ENCODE peak calls at places on chromosomes 1 and 21, in ten cellular contexts. P is CD8-positive, alpha-beta T cell; N is HFFc6; Q is endodermal cell; M is coronary artery; E is lung; A is stomach; F is osteocyte; X is left lung; Z is BE2C. R is an unnamed sample.

GRCh38 chr1:66980745-66981367 is 56.1 kb downstream of the MIER1 start:
- DNase-seq in A (no peak), N (no peak), P (no peak), X (no peak), M (no peak), Z (no peak), F (no peak), Q (no peak), E (no peak), R (no peak)

GRCh38 chr21:42565886-42566523 is 52.4 kb downstream of the SLC37A1 start:
- DNase-seq in X (peak; percentile 34), A (peak; percentile 21), Q (no peak), Z (no peak), F (no peak), E (no peak), M (peak; percentile 62), N (no peak), P (no peak), R (no peak)

GRCh38 chr21:33411949-33412430 is 8.8 kb downstream of the IFNGR2 start:
- DNase-seq in X (no peak), N (no peak), Q (no peak), Z (no peak), M (no peak), P (no peak), E (no peak), A (peak; percentile 56), F (no peak), R (no peak)

GRCh38 chr1:154955039-154955717 is 721 bp downstream of the PBXIP1 start:
- DNase-seq in N (peak; percentile 86), M (peak; percentile 85), E (no peak), Q (peak; percentile 81), F (no peak), P (peak; percentile 83), A (peak; percentile 63), X (no peak), Z (peak; percentile 57), R (no peak)

GRCh38 chr1:222454782-222455181 is 93.1 kb downstream of the HHIPL2 start:
- DNase-seq in X (no peak), Q (peak; percentile 61), Z (peak; percentile 37), P (peak; percentile 1), N (peak; percentile 61), E (no peak), F (no peak), M (no peak), A (no peak), R (no peak)

GRCh38 chr1:106879538-106879937 is 176.9 kb upstream of the PRMT6 start:
- DNase-seq in A (peak; percentile 86), Q (no peak), P (no peak), Z (peak; percentile 37), X (peak; percentile 79), E (peak; percentile 51), M (no peak), F (no peak), N (no peak), R (no peak)

GRCh38 chr1:155893389-155894142 is 17.6 kb downstream of the RIT1 start:
- DNase-seq in Q (no peak), P (no peak), F (no peak), M (no peak), A (no peak), X (no peak), E (no peak), N (peak; percentile 92), Z (no peak), R (no peak)

GRCh38 chr1:222814536-222815366 is at the start of gene DISP1:
- DNase-seq in Z (peak; percentile 82), X (peak; percentile 82), F (peak; percentile 89), A (peak; percentile 89), E (peak; percentile 80), P (peak; percentile 59), M (peak; percentile 90), Q (peak; percentile 91), N (peak; percentile 71), R (peak; percentile 60)

GRCh38 chr1:211925016-211925415 is 94.5 kb upstream of the LPGAT1 start:
- DNase-seq in A (peak; percentile 36), Q (peak; percentile 68), Z (no peak), X (no peak), F (no peak), M (no peak), E (no peak), P (no peak), N (no peak), R (no peak)

GRCh38 chr1:53381790-53382401 is 54.0 kb upstream of the LRP8 start:
- DNase-seq in X (no peak), N (peak; percentile 54), Z (no peak), P (no peak), A (no peak), F (no peak), E (no peak), Q (no peak), M (no peak), R (no peak)

GRCh38 chr1:15213333-15213732 is 33.7 kb upstream of the FHAD1 start:
- DNase-seq in F (no peak), X (no peak), P (no peak), M (no peak), E (no peak), Q (no peak), A (peak; percentile 25), Z (no peak), N (no peak), R (no peak)

GRCh38 chr1:3678361-3679097 is 26.2 kb downstream of the TP73 start:
- DNase-seq in A (no peak), P (no peak), N (no peak), Q (peak; percentile 87), E (no peak), F (no peak), X (no peak), Z (no peak), M (no peak), R (no peak)
- TF ChIP-seq CTCF in A (no peak), P (no peak), N (no peak), Q (peak; percentile 36), E (no peak), F (no peak), X (no peak), Z (no peak), M (no peak), R (no peak)

GRCh38 chr1:2826316-2826715 is 24.8 kb upstream of the TTC34 start:
- DNase-seq in N (no peak), F (no peak), M (no peak), A (no peak), X (no peak), E (no peak), P (no peak), Q (no peak), Z (no peak), R (no peak)

GRCh38 chr1:2823921-2824660 is 22.6 kb upstream of the TTC34 start:
- DNase-seq in M (no peak), E (no peak), N (no peak), Z (no peak), F (no peak), X (no peak), Q (no peak), P (no peak), A (no peak), R (no peak)

GRCh38 chr1:2826736-2827292 is 25.3 kb upstream of the TTC34 start:
- DNase-seq in A (no peak), F (no peak), Z (no peak), X (no peak), E (no peak), P (no peak), N (no peak), Q (no peak), M (no peak), R (no peak)

GRCh38 chr1:2825487-2826189 is 24.1 kb upstream of the TTC34 start:
- DNase-seq in M (no peak), A (no peak), F (no peak), X (no peak), Z (no peak), N (no peak), Q (no peak), P (no peak), E (no peak), R (no peak)

GRCh38 chr1:2824999-2825398 is 23.5 kb upstream of the TTC34 start:
- DNase-seq in P (no peak), A (no peak), Q (no peak), F (no peak), Z (no peak), N (no peak), M (no peak), E (no peak), X (no peak), R (no peak)
- TF ChIP-seq CTCF in P (no peak), A (no peak), Q (no peak), F (no peak), Z (no peak), N (no peak), M (no peak), E (no peak), X (no peak), R (no peak)

GRCh38 chr1:117289316-117289715 is 77.9 kb upstream of the MAN1A2 start:
- DNase-seq in E (no peak), M (no peak), A (no peak), Z (no peak), N (no peak), X (no peak), Q (no peak), F (no peak), P (no peak), R (no peak)

GRCh38 chr1:117286562-117286961 is 75.8 kb upstream of the VTCN1 start:
- DNase-seq in F (no peak), Q (no peak), N (no peak), M (no peak), E (no peak), P (no peak), Z (no peak), A (no peak), X (no peak), R (no peak)

GRCh38 chr1:117284408-117285215 is 73.9 kb upstream of the VTCN1 start:
- DNase-seq in E (no peak), A (no peak), X (no peak), P (no peak), F (no peak), N (peak; percentile 65), Q (peak; percentile 59), Z (peak; percentile 15), M (no peak), R (no peak)
- TF ChIP-seq CTCF in E (peak; percentile 28), A (peak; percentile 32), X (peak; percentile 47), P (no peak), F (peak; percentile 74), N (peak; percentile 82), Q (peak; percentile 93), Z (peak; percentile 73), M (no peak), R (peak; percentile 82)

DNA sequence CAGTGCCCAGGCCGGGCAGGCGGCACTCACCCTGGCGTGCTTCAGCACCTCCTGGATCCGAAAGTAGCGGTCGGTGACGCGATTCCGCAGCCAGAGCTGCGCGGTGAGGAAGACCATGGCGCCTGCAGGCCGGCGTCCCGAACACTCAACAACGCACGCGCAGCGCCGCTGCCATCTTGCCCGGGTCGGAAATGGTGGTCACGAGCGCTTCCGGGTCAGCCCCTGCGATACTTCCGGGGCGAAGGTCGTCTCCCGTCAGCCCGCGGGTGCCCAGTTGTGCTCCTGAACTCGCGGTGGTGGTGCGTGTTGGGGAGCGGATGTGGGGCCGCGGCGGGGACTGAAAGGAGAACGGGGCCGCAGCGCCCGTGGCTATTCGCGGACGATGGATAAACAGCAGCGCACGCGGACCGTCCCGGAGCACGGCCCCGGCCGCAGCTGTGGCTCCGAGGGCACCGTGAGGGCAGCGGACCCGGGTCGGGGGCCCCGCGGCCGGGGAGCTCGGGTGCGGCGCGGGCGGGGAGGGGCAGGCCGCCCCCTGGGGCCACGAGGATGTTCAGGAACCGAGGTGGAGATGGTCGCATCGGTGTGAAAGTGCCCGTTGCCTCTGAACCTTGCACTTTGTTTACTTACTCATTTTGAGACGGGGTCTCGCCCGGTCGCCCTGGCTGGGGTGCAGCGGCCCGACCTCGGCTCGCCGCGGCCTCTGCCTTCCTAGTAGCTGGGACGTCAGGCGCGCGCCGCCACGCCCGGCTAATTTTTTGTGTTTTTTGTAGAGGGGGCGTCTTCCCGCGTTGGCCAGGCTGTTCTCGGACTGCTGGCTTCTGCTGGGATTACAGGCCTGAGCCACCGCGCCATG is at the start of gene MRPL20:
- DNase-seq in N (peak; percentile 87), Z (peak; percentile 95), P (peak; percentile 94), Q (peak; percentile 96), E (peak; percentile 95), A (peak; percentile 95), M (peak; percentile 95), F (peak; percentile 94), X (peak; percentile 94), R (peak; percentile 79)
- TF ChIP-seq CTCF in N (peak; percentile 40), Z (no peak), P (no peak), Q (peak; percentile 45), E (no peak), A (no peak), M (no peak), F (peak; percentile 8), X (no peak), R (peak; percentile 16)

R was measured in progenitor cell of endocrine pancreas.